ENCODE peak calls at places on chromosomes 4 and X, in ten cellular contexts. M is foreskin fibroblast, O is breast epithelium, C is neural crest cell, S is progenitor cell of endocrine pancreas, U is stomach, P is neural progenitor cell, Q is DND-41, Z is RWPE1, I is GM06990. V is an unnamed sample.

GRCh38 chr4:56433280-56433679 is 2.1 kb downstream of the PPAT start:
- DNase-seq in I (no peak), O (no peak), Q (no peak), S (no peak), C (no peak), M (no peak), Z (no peak), U (no peak), P (no peak), V (no peak)

GRCh38 chrX:49171752-49172279 is at the start of gene PLP2:
- DNase-seq in Q (peak), P (peak), O (peak), S (no peak), I (peak), Z (peak), C (no peak), U (peak), M (peak), V (no peak)

GRCh38 chr4:86961605-86962295 is 26.9 kb downstream of the AFF1 start:
- DNase-seq in U (no peak), Z (no peak), O (no peak), I (peak), S (no peak), C (no peak), Q (peak), M (no peak), P (no peak), V (no peak)

GRCh38 chr4:16858275-16858752 is 40.1 kb downstream of the LDB2 start:
- DNase-seq in C (no peak), O (no peak), Z (no peak), S (no peak), M (no peak), I (no peak), P (no peak), Q (no peak), U (no peak), V (no peak)

GRCh38 chrX:12548746-12549145 is 242.5 kb upstream of the PRPS2 start:
- DNase-seq in P (peak), Z (peak), O (no peak), M (peak), I (no peak), U (no peak), Q (peak), S (peak), C (peak), V (no peak)

GRCh38 chrX:113741744-113742143 is 842.1 kb upstream of the HTR2C start:
- DNase-seq in I (no peak), Q (peak), S (no peak), P (peak), U (no peak), C (no peak), Z (peak), M (no peak), O (no peak), V (no peak)

GRCh38 chr4:161949941-161950725 is 213.7 kb downstream of the FSTL5 start:
- DNase-seq in O (no peak), U (no peak), Z (peak), M (peak), S (no peak), C (no peak), I (no peak), Q (no peak), P (no peak), V (no peak)

GRCh38 chr4:175671491-175671934 is 140.6 kb downstream of the GPM6A start:
- DNase-seq in O (no peak), U (no peak), C (no peak), S (no peak), P (peak), I (peak), M (no peak), Z (peak), Q (no peak), V (no peak)

GRCh38 chr4:20544645-20545044 is 155.6 kb upstream of the PACRGL start:
- DNase-seq in S (no peak), O (no peak), C (no peak), P (peak), U (no peak), Q (no peak), I (peak), Z (peak), M (peak), V (no peak)

GRCh38 chr4:138634915-138635314 is 380.7 kb upstream of the NOCT start:
- DNase-seq in M (no peak), I (no peak), Z (no peak), U (no peak), O (no peak), Q (no peak), P (no peak), S (no peak), C (no peak), V (no peak)

GRCh38 chr4:11650801-11651596 is 222.3 kb upstream of the HS3ST1 start:
- DNase-seq in C (no peak), I (no peak), Q (no peak), P (no peak), Z (no peak), S (no peak), O (no peak), U (no peak), M (peak), V (no peak)

GRCh38 chr4:83561381-83561780 is 25.5 kb downstream of the GPAT3 start:
- DNase-seq in O (no peak), Q (no peak), U (peak), I (no peak), C (no peak), M (peak), S (no peak), Z (peak), P (no peak), V (no peak)

GRCh38 chr4:27702710-27703431 is 842.2 kb downstream of the STIM2 start:
- DNase-seq in S (no peak), Q (no peak), P (peak), U (no peak), M (no peak), C (peak), Z (peak), I (no peak), O (no peak), V (no peak)

GRCh38 chrX:25049347-25049746 is 33.6 kb upstream of the ARX start:
- DNase-seq in I (no peak), Q (peak), M (no peak), C (no peak), S (no peak), P (no peak), Z (no peak), U (no peak), O (no peak), V (no peak)

GRCh38 chr4:10078481-10079233 is 37.9 kb downstream of the WDR1 start:
- DNase-seq in P (no peak), Z (no peak), U (peak), M (no peak), Q (no peak), I (no peak), O (no peak), C (no peak), S (no peak), V (no peak)

GRCh38 chr4:32032136-32032672 is 1312.0 kb downstream of the PCDH7 start:
- DNase-seq in P (no peak), M (no peak), Z (no peak), U (no peak), I (no peak), Q (no peak), C (no peak), O (no peak), S (no peak), V (no peak)

DNA sequence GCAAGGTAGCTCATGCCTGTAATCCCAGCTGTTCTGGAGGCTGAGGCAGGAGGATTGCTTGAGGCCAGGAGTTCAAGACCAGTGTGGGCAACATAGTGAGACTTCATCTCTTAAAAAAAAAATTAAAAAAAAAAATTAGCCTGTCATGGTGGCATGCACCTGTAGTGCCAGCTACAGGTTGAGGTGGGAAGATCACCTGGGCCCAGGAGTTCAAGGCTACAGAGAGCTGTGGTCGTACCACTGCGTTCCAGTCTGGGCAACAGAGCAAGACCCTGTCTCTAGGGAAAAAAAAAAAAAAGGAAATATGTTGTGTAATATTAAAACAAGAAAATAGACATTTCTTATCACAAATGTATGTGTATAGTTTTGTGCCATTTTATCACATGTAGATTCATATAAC is 97.8 kb downstream of the LARP1B start:
- DNase-seq in P (no peak), S (no peak), U (no peak), O (no peak), M (no peak), C (no peak), Q (no peak), Z (no peak), I (no peak), V (no peak)
- TF ChIP-seq CTCF in P (no peak), S (no peak), U (no peak), O (no peak), M (no peak), C (no peak), Q (no peak), Z (no peak), I (no peak), V (no peak)

DNA sequence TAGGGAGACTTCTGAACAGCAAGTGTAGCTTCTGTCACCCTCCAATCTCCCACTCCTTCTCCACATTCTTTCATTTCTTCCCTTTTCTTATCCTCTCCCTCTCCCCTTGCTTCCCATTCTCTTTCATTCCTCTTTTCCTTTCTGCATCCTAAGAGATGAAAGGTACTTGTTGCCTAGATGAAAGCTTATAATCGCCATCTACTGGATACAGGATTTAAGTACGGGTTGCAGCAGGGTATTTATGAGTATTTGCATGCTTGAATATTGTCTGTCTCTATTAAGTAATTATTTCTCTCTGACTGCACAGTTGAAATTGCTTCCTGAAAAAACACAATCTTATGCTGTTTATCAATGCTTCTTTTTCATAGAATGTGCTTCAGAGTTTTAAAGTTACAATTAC is 174.0 kb upstream of the TENT5D start:
- DNase-seq in I (no peak), U (no peak), M (no peak), C (no peak), Q (no peak), O (no peak), S (no peak), P (no peak), Z (no peak), V (no peak)
- TF ChIP-seq CTCF in I (no peak), U (no peak), M (no peak), C (peak), Q (peak), O (no peak), S (no peak), P (peak), Z (no peak), V (no peak)

GRCh38 chr4:5463361-5463760 is 245.0 kb downstream of the EVC2 start:
- DNase-seq in C (no peak), O (no peak), M (no peak), U (no peak), I (no peak), Q (no peak), S (no peak), P (no peak), Z (no peak), V (no peak)

GRCh38 chr4:5462254-5462835 is 246.0 kb downstream of the EVC2 start:
- DNase-seq in C (no peak), S (no peak), Z (no peak), O (no peak), I (no peak), Q (no peak), M (no peak), U (no peak), P (no peak), V (no peak)

GRCh38 chr4:5461477-5461876 is 246.9 kb downstream of the EVC2 start:
- DNase-seq in C (no peak), Z (no peak), O (no peak), S (no peak), M (no peak), P (no peak), U (no peak), Q (no peak), I (no peak), V (no peak)

GRCh38 chr4:5463936-5464650 is 244.3 kb downstream of the EVC2 start:
- DNase-seq in O (no peak), I (no peak), U (no peak), C (no peak), M (no peak), Z (no peak), P (no peak), Q (no peak), S (no peak), V (no peak)

DNA sequence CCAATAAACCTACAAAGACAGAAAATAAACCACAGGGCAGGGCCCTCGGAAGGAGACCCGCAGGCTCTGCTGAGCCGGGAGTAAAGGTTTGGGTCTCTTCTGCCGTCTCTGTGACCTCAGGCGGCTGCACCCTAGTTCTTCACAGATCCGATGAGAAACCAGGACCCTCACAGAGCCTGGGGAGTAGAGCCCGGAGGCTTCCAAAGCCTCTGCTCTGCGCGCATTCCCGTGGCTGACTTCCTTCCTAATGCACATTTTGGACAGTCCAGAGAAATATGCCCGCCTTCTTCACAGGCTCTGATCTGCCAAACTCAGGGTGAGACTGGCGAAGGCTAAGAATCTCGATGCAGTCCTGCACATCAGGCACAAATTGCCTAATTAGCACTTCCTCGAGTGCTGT is 245.5 kb downstream of the EVC2 start:
- DNase-seq in O (no peak), U (no peak), C (no peak), P (no peak), I (no peak), Z (no peak), Q (no peak), M (no peak), S (no peak), V (no peak)
- TF ChIP-seq CTCF in O (no peak), U (no peak), C (no peak), P (no peak), I (no peak), Z (no peak), Q (no peak), M (no peak), S (no peak), V (no peak)

GRCh38 chr4:189436207-189436606 is 504.5 kb upstream of the FRG1 start:
- DNase-seq in M (no peak), Q (no peak), U (no peak), O (no peak), P (peak), S (no peak), I (no peak), C (no peak), Z (no peak), V (no peak)
- TF ChIP-seq CTCF in M (no peak), Q (peak), U (no peak), O (no peak), P (peak), S (peak), I (peak), C (peak), Z (peak), V (no peak)

GRCh38 chrX:41293269-41293668 is 40.7 kb upstream of the DDX3X start:
- DNase-seq in C (no peak), I (no peak), Q (no peak), U (no peak), S (no peak), M (peak), Z (no peak), P (peak), O (no peak), V (no peak)
- TF ChIP-seq CTCF in C (peak), I (peak), Q (peak), U (no peak), S (no peak), M (no peak), Z (no peak), P (peak), O (no peak), V (peak)